ENCODE peak calls at places on chromosomes 11 and 22, in seven cellular contexts. S, Y, L, I, O, R and T are unnamed samples.

GRCh38 chr11:17699157-17700114 is 19.9 kb upstream of the MYOD1 start:
- DNase-seq in O (no peak), R (no peak), L (no peak), Y (no peak), I (no peak), S (no peak), T (peak)

GRCh38 chr11:94330789-94331188 is 26.4 kb downstream of the IZUMO1R start:
- DNase-seq in O (no peak), S (no peak), L (no peak), R (no peak), I (no peak), Y (no peak), T (no peak)

GRCh38 chr11:10930961-10931760 is 73.3 kb upstream of the ZBED5 start:
- DNase-seq in O (no peak), R (no peak), S (no peak), L (peak), Y (no peak), I (peak), T (peak)

GRCh38 chr11:68352591-68352990 is 40.2 kb downstream of the LRP5 start:
- DNase-seq in Y (no peak), R (peak), S (no peak), I (no peak), L (no peak), O (no peak), T (no peak)

GRCh38 chr22:18983120-18983651 is 47.1 kb upstream of the PRODH start:
- DNase-seq in S (no peak), R (no peak), I (no peak), Y (no peak), O (peak), L (peak), T (no peak)

GRCh38 chr11:73971175-73971719 is 11.4 kb downstream of the UCP2 start:
- DNase-seq in R (no peak), O (no peak), L (no peak), I (no peak), S (no peak), Y (no peak), T (no peak)

GRCh38 chr22:47816121-47816915 is 1053.9 kb downstream of the TBC1D22A start:
- DNase-seq in R (no peak), Y (no peak), S (no peak), O (no peak), L (no peak), I (no peak), T (no peak)

GRCh38 chr11:7160814-7161489 is 72.2 kb downstream of the RBMXL2 start:
- DNase-seq in L (no peak), S (no peak), R (no peak), Y (no peak), I (no peak), O (no peak), T (no peak)

GRCh38 chr22:29000225-29000556 is 61.4 kb downstream of the C22orf31 start:
- DNase-seq in R (no peak), S (no peak), O (no peak), Y (no peak), I (no peak), L (no peak), T (no peak)

GRCh38 chr11:47251751-47252150 is 3.1 kb upstream of the ACP2 start:
- DNase-seq in O (no peak), Y (no peak), L (no peak), R (no peak), S (no peak), I (no peak), T (no peak)

GRCh38 chr11:11218287-11218986 is 134.6 kb downstream of the CSNK2A3 start:
- DNase-seq in L (peak), R (no peak), O (no peak), Y (no peak), I (peak), S (no peak), T (no peak)

GRCh38 chr11:88310246-88310645 is 27.3 kb downstream of the CTSC start:
- DNase-seq in L (no peak), R (no peak), I (no peak), S (no peak), Y (no peak), O (no peak), T (no peak)

GRCh38 chr11:1012740-1013627 is 23.5 kb downstream of the MUC6 start:
- DNase-seq in R (no peak), I (no peak), S (no peak), O (no peak), Y (no peak), L (no peak), T (no peak)

GRCh38 chr11:12671378-12671777 is 2.8 kb upstream of the TEAD1 start:
- DNase-seq in L (no peak), R (no peak), O (no peak), I (no peak), S (no peak), Y (no peak), T (no peak)

GRCh38 chr11:42591841-42592240 is 720.0 kb upstream of the API5 start:
- DNase-seq in L (no peak), S (no peak), R (no peak), Y (no peak), I (no peak), O (no peak), T (no peak)

GRCh38 chr22:38996105-38996504 is 14.0 kb downstream of the APOBEC3B start:
- DNase-seq in O (no peak), L (no peak), R (no peak), Y (no peak), I (no peak), S (no peak), T (no peak)
- TF ChIP-seq CTCF in O (no peak), L (no peak), R (no peak), Y (no peak), I (no peak), S (no peak), T (no peak)

GRCh38 chr22:23603266-23603665 is 23.2 kb upstream of the IGLL1 start:
- DNase-seq in Y (no peak), R (no peak), I (no peak), L (no peak), O (no peak), S (no peak), T (peak)
- H3K27ac ChIP-seq in Y (no peak), R (no peak), I (no peak), L (no peak), O (no peak), S (no peak), T (peak)

GRCh38 chr22:37012956-37013355 is 6.3 kb downstream of the TST start:
- DNase-seq in I (no peak), S (no peak), R (no peak), O (no peak), L (no peak), Y (no peak), T (no peak)
- TF ChIP-seq CTCF in I (no peak), S (no peak), R (no peak), O (no peak), L (no peak), Y (no peak), T (no peak)

DNA sequence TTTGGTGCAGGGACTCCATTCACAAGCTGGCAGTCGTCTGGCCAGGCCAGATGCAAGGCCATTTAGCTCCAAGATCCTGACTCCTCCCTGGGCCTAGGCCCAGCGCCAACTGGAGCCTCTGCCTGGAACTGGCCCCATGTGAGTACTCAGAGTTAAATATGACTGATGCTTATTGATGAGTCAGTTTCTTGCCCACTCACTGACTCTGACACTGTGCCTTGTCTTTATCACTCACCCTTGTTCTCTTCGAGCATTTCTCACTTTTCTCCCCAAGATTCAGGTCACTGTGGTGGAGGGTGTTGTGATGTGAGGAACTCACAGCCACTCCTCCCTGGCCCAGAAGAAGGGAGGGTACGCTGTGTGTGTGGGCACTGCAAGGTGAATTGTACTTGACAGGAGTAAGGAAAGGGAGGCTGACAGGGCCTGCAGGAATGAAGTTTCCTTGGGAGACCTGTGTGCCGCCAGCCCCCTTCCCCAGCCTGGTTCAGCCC is 23.2 kb upstream of the ST3GAL4 start:
- DNase-seq in O (no peak), L (no peak), I (peak), R (no peak), Y (no peak), S (no peak), T (no peak)
- H3K27ac ChIP-seq in O (no peak), L (no peak), I (peak), R (no peak), Y (no peak), S (no peak), T (no peak)